ENCODE peak calls at places on chromosome 19, in nine cellular contexts. G, C, R, N, Y, V, H, F and D are unnamed samples.

GRCh38 chr19:38303517-38304351 is at the start of gene C19orf33:
- DNase-seq in G (no peak), Y (peak), V (no peak), C (no peak), N (peak), H (peak), R (peak), F (no peak), D (no peak)

GRCh38 chr19:6828698-6829633 is 56.5 kb downstream of the VAV1 start:
- DNase-seq in G (peak), R (peak), Y (no peak), H (no peak), V (peak), F (peak), N (peak), C (no peak), D (peak)

GRCh38 chr19:16976471-16976870 is 50.1 kb downstream of the CPAMD8 start:
- DNase-seq in F (no peak), V (peak), C (no peak), H (no peak), R (no peak), Y (no peak), N (no peak), G (no peak), D (no peak)

GRCh38 chr19:12970070-12970820 is 869 bp downstream of the DAND5 start:
- DNase-seq in Y (no peak), N (no peak), R (no peak), V (no peak), G (no peak), H (no peak), F (no peak), C (no peak), D (no peak)

GRCh38 chr19:6458695-6459355 is 767 bp downstream of the SLC25A23 start:
- DNase-seq in C (no peak), H (no peak), Y (no peak), V (no peak), G (no peak), R (no peak), N (no peak), F (no peak), D (peak)

GRCh38 chr19:28313633-28314032 is 899.3 kb downstream of the UQCRFS1 start:
- DNase-seq in H (no peak), C (no peak), G (no peak), F (no peak), R (no peak), N (no peak), V (no peak), Y (peak), D (no peak)

GRCh38 chr19:6668696-6669095 is 1.3 kb downstream of the TNFSF14 start:
- DNase-seq in G (no peak), H (no peak), Y (no peak), R (no peak), N (no peak), F (peak), C (no peak), V (no peak), D (no peak)

GRCh38 chr19:6362351-6362801 is 1.0 kb downstream of the CLPP start:
- DNase-seq in F (peak), Y (no peak), H (no peak), N (peak), C (no peak), G (no peak), V (no peak), R (no peak), D (no peak)

GRCh38 chr19:17590780-17591688 is 35.6 kb downstream of the COLGALT1 start:
- DNase-seq in V (no peak), N (no peak), Y (no peak), G (no peak), F (peak), R (no peak), H (no peak), C (no peak), D (no peak)

GRCh38 chr19:34962281-34962944 is 1.6 kb downstream of the ZNF792 start:
- DNase-seq in F (no peak), H (peak), C (no peak), R (no peak), N (peak), G (no peak), V (no peak), Y (peak), D (no peak)

GRCh38 chr19:40528078-40528477 is 48.6 kb upstream of the SHKBP1 start:
- DNase-seq in F (no peak), V (no peak), H (no peak), R (no peak), G (no peak), N (no peak), Y (no peak), C (no peak), D (no peak)

GRCh38 chr19:52936151-52936957 is 13.1 kb upstream of the ZNF888 start:
- DNase-seq in Y (no peak), G (no peak), C (no peak), V (no peak), N (no peak), F (no peak), H (peak), R (no peak), D (no peak)